ENCODE peak calls at places on chromosomes 6 and 20, in six cellular contexts. U, G, P, B, D and Y are unnamed samples.

GRCh38 chr6:14499804-14500203 is 382.2 kb downstream of the CD83 start:
- DNase-seq in G (no peak), P (no peak), B (no peak), U (no peak), D (no peak), Y (no peak)

GRCh38 chr6:170153436-170154319 is 137.2 kb downstream of the DLL1 start:
- DNase-seq in U (no peak), G (no peak), B (no peak), P (no peak), D (no peak), Y (no peak)

GRCh38 chr20:15889073-15889923 is 684.0 kb downstream of the KIF16B start:
- DNase-seq in P (peak), U (no peak), D (no peak), B (no peak), G (no peak), Y (no peak)

GRCh38 chr6:109093732-109094131 is 914 bp downstream of the SESN1 start:
- DNase-seq in U (no peak), D (no peak), G (no peak), B (no peak), P (no peak), Y (no peak)

GRCh38 chr6:170429457-170429856 is 122.9 kb downstream of the FAM120B start:
- DNase-seq in B (no peak), U (peak), P (no peak), D (peak), G (no peak), Y (no peak)

GRCh38 chr20:43563429-43563828 is 4.6 kb downstream of the SGK2 start:
- DNase-seq in D (no peak), P (no peak), G (no peak), B (no peak), U (peak), Y (no peak)

GRCh38 chr6:149842331-149842730 is 21.8 kb downstream of the LRP11 start:
- DNase-seq in U (no peak), B (no peak), P (no peak), D (no peak), G (no peak), Y (no peak)

GRCh38 chr20:6698056-6698455 is 69.4 kb upstream of the BMP2 start:
- DNase-seq in D (no peak), B (no peak), U (peak), G (peak), P (no peak), Y (no peak)

GRCh38 chr6:42453027-42453648 is 1.4 kb upstream of the TRERF1 start:
- DNase-seq in B (peak), D (peak), U (peak), P (peak), G (no peak), Y (peak)

GRCh38 chr20:21509597-21510331 is 4.1 kb downstream of the NKX2-2 start:
- DNase-seq in D (no peak), U (no peak), G (no peak), B (no peak), P (peak), Y (no peak)

GRCh38 chr20:33280775-33281174 is 2.2 kb upstream of the BPIFB1 start:
- DNase-seq in B (no peak), D (no peak), P (no peak), U (no peak), G (no peak), Y (no peak)

GRCh38 chr6:56433119-56433518 is 185.7 kb upstream of the COL21A1 start:
- DNase-seq in B (no peak), P (no peak), U (no peak), G (no peak), D (no peak), Y (no peak)

GRCh38 chr6:132813173-132813856 is 1.1 kb upstream of the RPS12 start:
- DNase-seq in P (no peak), U (peak), B (no peak), D (peak), G (no peak), Y (peak)

GRCh38 chr6:1609662-1610496 is at the start of gene FOXC1:
- DNase-seq in P (peak), G (no peak), U (peak), D (no peak), B (no peak), Y (no peak)

GRCh38 chr6:166308769-166309589 is 787 bp upstream of the PRR18 start:
- DNase-seq in D (no peak), U (peak), P (peak), G (no peak), B (no peak), Y (no peak)

GRCh38 chr6:36757206-36757605 is 59.6 kb downstream of the RAB44 start:
- DNase-seq in B (peak), D (no peak), G (no peak), U (no peak), P (no peak), Y (no peak)

GRCh38 chr6:106966671-106967522 is 7.6 kb downstream of the CD24 start:
- DNase-seq in U (no peak), B (no peak), D (no peak), G (no peak), P (no peak), Y (no peak)

GRCh38 chr6:142569676-142570075 is 267.9 kb downstream of the ADGRG6 start:
- DNase-seq in D (no peak), P (no peak), U (peak), B (no peak), G (no peak), Y (no peak)

GRCh38 chr6:97195117-97195516 is 87.9 kb downstream of the MMS22L start:
- DNase-seq in G (no peak), P (no peak), U (no peak), B (no peak), D (no peak), Y (no peak)

GRCh38 chr6:78910611-78911134 is 43.3 kb downstream of the IRAK1BP1 start:
- DNase-seq in P (peak), B (no peak), U (no peak), D (no peak), G (peak), Y (no peak)

GRCh38 chr6:154995241-154996162 is at the start of gene TIAM2:
- DNase-seq in P (peak), U (no peak), G (no peak), D (no peak), B (no peak), Y (no peak)

GRCh38 chr6:43780891-43781571 is 11.0 kb downstream of the VEGFA start:
- DNase-seq in P (no peak), U (no peak), G (no peak), D (no peak), B (no peak), Y (no peak)

GRCh38 chr6:55210952-55211351 is 36.6 kb downstream of the HCRTR2 start:
- DNase-seq in P (no peak), B (no peak), U (no peak), G (no peak), D (no peak), Y (no peak)

GRCh38 chr6:46993846-46994245 is 48.3 kb downstream of the ADGRF1 start:
- DNase-seq in P (no peak), U (peak), D (no peak), G (no peak), B (no peak), Y (no peak)

GRCh38 chr20:63377256-63378114 is 16.3 kb upstream of the CHRNA4 start:
- DNase-seq in B (no peak), P (no peak), U (peak), D (no peak), G (no peak), Y (no peak)

GRCh38 chr6:87333591-87334181 is 4.6 kb upstream of the GJB7 start:
- DNase-seq in D (no peak), U (no peak), B (no peak), G (no peak), P (no peak), Y (peak)

GRCh38 chr6:163715846-163716245 is 301.3 kb downstream of the QKI start:
- DNase-seq in D (no peak), G (no peak), P (no peak), B (no peak), U (no peak), Y (no peak)

GRCh38 chr6:140043357-140043756 is 668.9 kb upstream of the CITED2 start:
- DNase-seq in D (no peak), G (no peak), U (no peak), B (no peak), P (no peak), Y (peak)

GRCh38 chr6:36839819-36840379 is 655 bp upstream of the CPNE5 start:
- DNase-seq in P (peak), B (no peak), G (no peak), D (peak), U (no peak), Y (no peak)

GRCh38 chr6:53312355-53312754 is 36.4 kb downstream of the ELOVL5 start:
- DNase-seq in G (no peak), U (no peak), P (peak), B (no peak), D (no peak), Y (no peak)

DNA sequence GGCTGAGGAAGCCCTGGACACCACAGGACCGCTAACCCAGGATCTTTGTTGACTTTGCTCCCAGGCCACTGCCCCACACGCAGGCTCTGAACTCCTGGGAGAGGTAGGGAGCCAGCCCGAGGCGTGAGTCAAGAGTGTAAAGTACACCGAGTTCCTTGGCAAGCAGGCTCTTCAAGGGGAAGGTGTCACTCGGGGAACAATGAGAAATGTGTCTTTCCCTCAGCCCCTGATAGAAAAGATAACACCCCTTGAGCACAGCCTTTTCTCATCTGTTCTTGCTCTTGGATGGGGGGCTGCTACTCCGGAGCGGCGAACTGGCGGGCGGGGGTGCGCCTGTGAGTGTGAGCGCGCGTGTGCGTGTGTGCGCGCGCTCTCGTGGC is 460 bp upstream of the EDN3 start:
- DNase-seq in U (no peak), P (no peak), D (no peak), B (no peak), G (no peak), Y (no peak)
- H3K27ac ChIP-seq in U (no peak), P (no peak), D (no peak), B (no peak), G (no peak), Y (no peak)

GRCh38 chr20:10539818-10540553 is 104.9 kb downstream of the SLX4IP start:
- DNase-seq in B (no peak), D (no peak), U (no peak), P (no peak), G (no peak), Y (no peak)

GRCh38 chr20:10538768-10539167 is 103.7 kb downstream of the SLX4IP start:
- DNase-seq in B (no peak), U (no peak), D (no peak), G (no peak), P (no peak), Y (no peak)

GRCh38 chr20:10537850-10538480 is 102.9 kb downstream of the SLX4IP start:
- DNase-seq in D (no peak), U (no peak), P (no peak), B (no peak), G (no peak), Y (no peak)

GRCh38 chr20:10541668-10542411 is 106.7 kb downstream of the SLX4IP start:
- DNase-seq in P (no peak), U (peak), G (no peak), D (no peak), B (no peak), Y (no peak)

GRCh38 chr20:10540636-10541493 is 105.8 kb downstream of the SLX4IP start:
- DNase-seq in B (no peak), G (no peak), U (peak), P (no peak), D (no peak), Y (peak)
- TF ChIP-seq GABPA in B (no peak), G (no peak), U (no peak), P (no peak), D (no peak), Y (no peak)

GRCh38 chr6:3913077-3913957 is 64.1 kb downstream of the FAM50B start:
- DNase-seq in B (no peak), P (no peak), D (peak), G (no peak), U (peak), Y (no peak)
- H3K27ac ChIP-seq in B (no peak), P (peak), D (peak), G (no peak), U (peak), Y (no peak)

GRCh38 chr6:122589115-122589514 is 21.1 kb upstream of the PKIB start:
- DNase-seq in G (no peak), B (no peak), P (no peak), D (no peak), U (no peak), Y (no peak)
- TF ChIP-seq GABPA in G (no peak), B (no peak), P (no peak), D (no peak), U (no peak), Y (no peak)

GRCh38 chr6:147554281-147554680 is 45.8 kb downstream of the SAMD5 start:
- DNase-seq in P (no peak), B (no peak), U (no peak), D (no peak), G (no peak), Y (no peak)

GRCh38 chr6:147548930-147549475 is 40.5 kb downstream of the SAMD5 start:
- DNase-seq in G (no peak), P (no peak), U (no peak), B (no peak), D (no peak), Y (no peak)

GRCh38 chr6:147549531-147549930 is 41.0 kb downstream of the SAMD5 start:
- DNase-seq in G (no peak), P (no peak), U (no peak), D (no peak), B (no peak), Y (no peak)

GRCh38 chr6:147547369-147547902 is 38.9 kb downstream of the SAMD5 start:
- DNase-seq in U (no peak), P (no peak), D (no peak), B (no peak), G (no peak), Y (no peak)

GRCh38 chr6:147553099-147553498 is 44.6 kb downstream of the SAMD5 start:
- DNase-seq in U (no peak), P (no peak), D (no peak), B (no peak), G (no peak), Y (no peak)
- H3K27ac ChIP-seq in U (no peak), P (no peak), D (no peak), B (no peak), G (no peak), Y (no peak)

GRCh38 chr6:110509617-110510231 is 33.3 kb upstream of the SLC22A16 start:
- DNase-seq in G (no peak), U (peak), P (no peak), B (no peak), D (no peak), Y (no peak)
- TF ChIP-seq GABPA in G (no peak), U (no peak), P (no peak), B (no peak), D (no peak), Y (no peak)

DNA sequence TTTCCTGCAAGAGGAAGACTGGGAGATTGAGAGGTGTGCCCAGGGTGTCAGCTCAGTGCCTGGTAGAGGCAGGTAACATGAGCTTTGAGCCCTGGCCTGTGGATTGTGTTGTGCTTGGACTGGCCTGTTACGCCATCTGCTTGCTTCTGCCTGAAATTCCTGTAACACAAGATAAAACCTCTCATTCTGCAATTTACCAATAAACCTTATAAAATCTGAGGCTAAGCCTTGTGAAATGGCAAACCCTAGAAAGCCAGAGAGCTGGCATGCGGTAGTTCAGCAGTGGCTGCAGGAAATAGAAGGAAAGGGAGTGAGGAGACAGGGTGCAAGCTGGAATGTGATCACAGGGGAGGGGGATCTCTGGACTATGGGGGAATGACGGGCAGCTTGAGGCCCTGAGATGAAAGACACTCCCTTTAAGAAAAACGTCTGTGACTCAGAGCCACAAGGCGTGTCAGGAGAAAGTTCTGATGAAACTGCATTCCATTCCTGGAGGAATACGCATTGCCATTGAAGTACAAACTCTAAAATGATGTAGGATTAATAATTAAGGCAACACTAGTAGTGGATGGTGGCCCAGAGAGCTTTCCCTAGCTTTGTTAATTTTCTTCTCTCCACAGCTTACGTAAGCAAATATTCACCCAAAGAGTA is 26.3 kb upstream of the TFAP2A start:
- DNase-seq in B (no peak), U (peak), P (no peak), G (no peak), D (no peak), Y (no peak)
- H3K27ac ChIP-seq in B (no peak), U (no peak), P (no peak), G (no peak), D (no peak), Y (no peak)

GRCh38 chr6:118930680-118931079 is 4.3 kb downstream of the MCM9 start:
- DNase-seq in U (no peak), P (no peak), D (no peak), G (no peak), B (no peak), Y (no peak)

GRCh38 chr6:118931436-118931835 is 3.5 kb downstream of the MCM9 start:
- DNase-seq in G (no peak), B (no peak), U (no peak), D (no peak), P (no peak), Y (no peak)

GRCh38 chr6:118934461-118935330 is at the start of gene MCM9:
- DNase-seq in B (peak), U (peak), G (peak), P (peak), D (peak), Y (peak)

GRCh38 chr6:118933855-118934460 is 1.0 kb downstream of the MCM9 start:
- DNase-seq in D (no peak), B (no peak), P (no peak), U (no peak), G (no peak), Y (no peak)

GRCh38 chr6:118932421-118932820 is 2.5 kb downstream of the MCM9 start:
- DNase-seq in G (no peak), D (no peak), U (no peak), P (no peak), B (no peak), Y (no peak)
- TF ChIP-seq GABPA in G (no peak), D (no peak), U (no peak), P (no peak), B (no peak), Y (no peak)